ENCODE peak calls at places on chromosomes 12 and 14, in seven cellular contexts. One of them, this sample, is unnamed.

GRCh38 chr14:106372870-106373657 is 846.7 kb downstream of the TMEM121 start:
- DNase-seq in sigmoid colon: no peak
- DNase-seq in prostate gland: peak; percentile 12
- DNase-seq in HCT116: peak; percentile 7
- DNase-seq in upper lobe of left lung: peak; percentile 91
- DNase-seq in stomach: peak; percentile 73
- DNase-seq in HepG2: peak; percentile 42
- DNase-seq in this sample: no peak

GRCh38 chr12:110223777-110224378 is 57.2 kb upstream of the ATP2A2 start:
- DNase-seq in sigmoid colon: no peak
- DNase-seq in prostate gland: no peak
- DNase-seq in HCT116: no peak
- DNase-seq in upper lobe of left lung: no peak
- DNase-seq in stomach: no peak
- DNase-seq in HepG2: no peak
- DNase-seq in this sample: no peak

GRCh38 chr14:90388437-90388836 is 8.4 kb upstream of the CALM1 start:
- DNase-seq in sigmoid colon: no peak
- DNase-seq in prostate gland: no peak
- DNase-seq in HCT116: peak; percentile 38
- DNase-seq in upper lobe of left lung: no peak
- DNase-seq in stomach: peak; percentile 40
- DNase-seq in HepG2: no peak
- DNase-seq in this sample: no peak

GRCh38 chr12:95784886-95785285 is 5.7 kb downstream of the NTN4 start:
- DNase-seq in sigmoid colon: no peak
- DNase-seq in prostate gland: no peak
- DNase-seq in HCT116: no peak
- DNase-seq in upper lobe of left lung: no peak
- DNase-seq in stomach: no peak
- DNase-seq in HepG2: no peak
- DNase-seq in this sample: no peak

GRCh38 chr14:99481745-99482099 is 513 bp downstream of the CCNK start:
- DNase-seq in sigmoid colon: no peak
- DNase-seq in prostate gland: peak; percentile 19
- DNase-seq in HCT116: no peak
- DNase-seq in upper lobe of left lung: no peak
- DNase-seq in stomach: no peak
- DNase-seq in HepG2: no peak
- DNase-seq in this sample: no peak

GRCh38 chr12:53696285-53696654 is 20.4 kb upstream of the ATP5MC2 start:
- DNase-seq in sigmoid colon: no peak
- DNase-seq in prostate gland: peak; percentile 92
- DNase-seq in HCT116: peak; percentile 95
- DNase-seq in upper lobe of left lung: no peak
- DNase-seq in stomach: peak; percentile 86
- DNase-seq in HepG2: peak; percentile 82
- DNase-seq in this sample: peak; percentile 69

GRCh38 chr12:93762059-93762719 is 85.0 kb downstream of the CRADD start:
- DNase-seq in sigmoid colon: no peak
- DNase-seq in prostate gland: no peak
- DNase-seq in HCT116: no peak
- DNase-seq in upper lobe of left lung: no peak
- DNase-seq in stomach: no peak
- DNase-seq in HepG2: no peak
- DNase-seq in this sample: no peak

GRCh38 chr12:112198120-112198733 is 72.9 kb downstream of the TRAFD1 start:
- DNase-seq in sigmoid colon: no peak
- DNase-seq in prostate gland: peak; percentile 49
- DNase-seq in HCT116: peak; percentile 41
- DNase-seq in upper lobe of left lung: no peak
- DNase-seq in stomach: peak; percentile 46
- DNase-seq in HepG2: peak; percentile 64
- DNase-seq in this sample: no peak

GRCh38 chr12:14643247-14643646 is 53.2 kb downstream of the GUCY2C start:
- DNase-seq in sigmoid colon: no peak
- DNase-seq in prostate gland: no peak
- DNase-seq in HCT116: no peak
- DNase-seq in upper lobe of left lung: no peak
- DNase-seq in stomach: no peak
- DNase-seq in HepG2: no peak
- DNase-seq in this sample: no peak

GRCh38 chr12:106181416-106182114 is 42.8 kb upstream of the NUAK1 start:
- DNase-seq in sigmoid colon: no peak
- DNase-seq in prostate gland: no peak
- DNase-seq in HCT116: no peak
- DNase-seq in upper lobe of left lung: no peak
- DNase-seq in stomach: no peak
- DNase-seq in HepG2: no peak
- DNase-seq in this sample: no peak

GRCh38 chr12:74915718-74916117 is 293.9 kb downstream of the KCNC2 start:
- DNase-seq in sigmoid colon: no peak
- DNase-seq in prostate gland: no peak
- DNase-seq in HCT116: no peak
- DNase-seq in upper lobe of left lung: no peak
- DNase-seq in stomach: no peak
- DNase-seq in HepG2: no peak
- DNase-seq in this sample: no peak

GRCh38 chr12:80939231-80939950 is 1.7 kb upstream of the LIN7A start:
- DNase-seq in sigmoid colon: no peak
- DNase-seq in prostate gland: no peak
- DNase-seq in HCT116: no peak
- DNase-seq in upper lobe of left lung: no peak
- DNase-seq in stomach: no peak
- DNase-seq in HepG2: peak; percentile 21
- DNase-seq in this sample: no peak

GRCh38 chr12:58253663-58254062 is 312.3 kb downstream of the ATP23 start:
- DNase-seq in sigmoid colon: no peak
- DNase-seq in prostate gland: no peak
- DNase-seq in HCT116: no peak
- DNase-seq in upper lobe of left lung: no peak
- DNase-seq in stomach: no peak
- DNase-seq in HepG2: no peak
- DNase-seq in this sample: no peak

GRCh38 chr12:82694970-82695369 is 8.3 kb downstream of the TMTC2 start:
- DNase-seq in sigmoid colon: no peak
- DNase-seq in prostate gland: no peak
- DNase-seq in HCT116: no peak
- DNase-seq in upper lobe of left lung: no peak
- DNase-seq in stomach: no peak
- DNase-seq in HepG2: no peak
- DNase-seq in this sample: no peak

GRCh38 chr12:50117057-50117622 is 5.1 kb downstream of the COX14 start:
- DNase-seq in sigmoid colon: peak; percentile 49
- DNase-seq in prostate gland: no peak
- DNase-seq in HCT116: no peak
- DNase-seq in upper lobe of left lung: no peak
- DNase-seq in stomach: no peak
- DNase-seq in HepG2: no peak
- DNase-seq in this sample: no peak

GRCh38 chr12:29148065-29148957 is 767 bp upstream of the FAR2 start:
- DNase-seq in sigmoid colon: peak; percentile 83
- DNase-seq in prostate gland: no peak
- DNase-seq in HCT116: no peak
- DNase-seq in upper lobe of left lung: no peak
- DNase-seq in stomach: no peak
- DNase-seq in HepG2: no peak
- DNase-seq in this sample: no peak

GRCh38 chr12:129325566-129325965 is 472.3 kb downstream of the GLT1D1 start:
- DNase-seq in sigmoid colon: no peak
- DNase-seq in prostate gland: no peak
- DNase-seq in HCT116: no peak
- DNase-seq in upper lobe of left lung: no peak
- DNase-seq in stomach: no peak
- DNase-seq in HepG2: no peak
- DNase-seq in this sample: no peak

GRCh38 chr12:90152897-90153624 is 444.4 kb upstream of the ATP2B1 start:
- DNase-seq in sigmoid colon: no peak
- DNase-seq in prostate gland: no peak
- DNase-seq in HCT116: no peak
- DNase-seq in upper lobe of left lung: no peak
- DNase-seq in stomach: no peak
- DNase-seq in HepG2: no peak
- DNase-seq in this sample: no peak

GRCh38 chr14:25111061-25111601 is 61.2 kb upstream of the STXBP6 start:
- DNase-seq in sigmoid colon: no peak
- DNase-seq in prostate gland: no peak
- DNase-seq in HCT116: no peak
- DNase-seq in upper lobe of left lung: no peak
- DNase-seq in stomach: peak; percentile 49
- DNase-seq in HepG2: peak; percentile 56
- DNase-seq in this sample: no peak

GRCh38 chr14:22553445-22553844 is 35.6 kb downstream of the DAD1 start:
- DNase-seq in sigmoid colon: no peak
- DNase-seq in prostate gland: no peak
- DNase-seq in HCT116: no peak
- DNase-seq in upper lobe of left lung: no peak
- DNase-seq in stomach: no peak
- DNase-seq in HepG2: no peak
- DNase-seq in this sample: peak; percentile 15

GRCh38 chr14:34302654-34303053 is 159.4 kb downstream of the SPTSSA start:
- DNase-seq in sigmoid colon: no peak
- DNase-seq in prostate gland: peak; percentile 40
- DNase-seq in HCT116: no peak
- DNase-seq in upper lobe of left lung: peak; percentile 24
- DNase-seq in stomach: no peak
- DNase-seq in HepG2: no peak
- DNase-seq in this sample: no peak

GRCh38 chr12:89067436-89067835 is 284.9 kb downstream of the DUSP6 start:
- DNase-seq in sigmoid colon: no peak
- DNase-seq in prostate gland: no peak
- DNase-seq in HCT116: peak; percentile 15
- DNase-seq in upper lobe of left lung: no peak
- DNase-seq in stomach: no peak
- DNase-seq in HepG2: no peak
- DNase-seq in this sample: no peak

GRCh38 chr14:89237923-89238529 is 179.0 kb downstream of the FOXN3 start:
- DNase-seq in sigmoid colon: no peak
- DNase-seq in prostate gland: no peak
- DNase-seq in HCT116: no peak
- DNase-seq in upper lobe of left lung: no peak
- DNase-seq in stomach: no peak
- DNase-seq in HepG2: no peak
- DNase-seq in this sample: no peak

GRCh38 chr14:89232366-89233070 is 184.5 kb downstream of the FOXN3 start:
- DNase-seq in sigmoid colon: no peak
- DNase-seq in prostate gland: no peak
- DNase-seq in HCT116: no peak
- DNase-seq in upper lobe of left lung: no peak
- DNase-seq in stomach: no peak
- DNase-seq in HepG2: peak; percentile 89
- DNase-seq in this sample: no peak

GRCh38 chr14:89240414-89240813 is 176.6 kb downstream of the FOXN3 start:
- DNase-seq in sigmoid colon: no peak
- DNase-seq in prostate gland: no peak
- DNase-seq in HCT116: no peak
- DNase-seq in upper lobe of left lung: no peak
- DNase-seq in stomach: no peak
- DNase-seq in HepG2: no peak
- DNase-seq in this sample: no peak

GRCh38 chr14:89233184-89233583 is 183.8 kb downstream of the FOXN3 start:
- DNase-seq in sigmoid colon: no peak
- DNase-seq in prostate gland: no peak
- DNase-seq in HCT116: no peak
- DNase-seq in upper lobe of left lung: no peak
- DNase-seq in stomach: no peak
- DNase-seq in HepG2: no peak
- DNase-seq in this sample: no peak

GRCh38 chr14:89236846-89237245 is 180.2 kb downstream of the FOXN3 start:
- DNase-seq in sigmoid colon: no peak
- DNase-seq in prostate gland: no peak
- DNase-seq in HCT116: no peak
- DNase-seq in upper lobe of left lung: no peak
- DNase-seq in stomach: no peak
- DNase-seq in HepG2: no peak
- DNase-seq in this sample: no peak
- H3K36me3 ChIP-seq in sigmoid colon: no peaks in the 10 kb centered on the region
- H3K36me3 ChIP-seq in prostate gland: no peaks in the 10 kb centered on the region
- H3K36me3 ChIP-seq in HCT116: no peaks in the 10 kb centered on the region
- H3K36me3 ChIP-seq in upper lobe of left lung: no peaks in the 10 kb centered on the region
- H3K36me3 ChIP-seq in stomach: no peaks in the 10 kb centered on the region
- H3K36me3 ChIP-seq in HepG2: peaks cover 9% of the 10 kb centered on the region
- H3K36me3 ChIP-seq in this sample: no peaks in the 10 kb centered on the region

GRCh38 chr14:105196228-105196960 is 15.3 kb upstream of the NUDT14 start:
- DNase-seq in sigmoid colon: no peak
- DNase-seq in prostate gland: no peak
- DNase-seq in HCT116: no peak
- DNase-seq in upper lobe of left lung: peak; percentile 87
- DNase-seq in stomach: no peak
- DNase-seq in HepG2: peak; percentile 19
- DNase-seq in this sample: no peak
- TF ChIP-seq POLR2AphosphoS5 in sigmoid colon: no peak
- TF ChIP-seq POLR2AphosphoS5 in prostate gland: no peak
- TF ChIP-seq POLR2AphosphoS5 in HCT116: no peak
- TF ChIP-seq POLR2AphosphoS5 in upper lobe of left lung: peak; percentile 49
- TF ChIP-seq POLR2AphosphoS5 in stomach: no peak
- TF ChIP-seq POLR2AphosphoS5 in HepG2: no peak
- TF ChIP-seq POLR2AphosphoS5 in this sample: no peak

GRCh38 chr14:50335389-50335788 is 23.3 kb downstream of the DMAC2L start:
- DNase-seq in sigmoid colon: peak; percentile 86
- DNase-seq in prostate gland: peak; percentile 29
- DNase-seq in HCT116: no peak
- DNase-seq in upper lobe of left lung: no peak
- DNase-seq in stomach: no peak
- DNase-seq in HepG2: peak; percentile 13
- DNase-seq in this sample: no peak
- H3K36me3 ChIP-seq in sigmoid colon: peaks cover 5% of the 10 kb centered on the region
- H3K36me3 ChIP-seq in prostate gland: no peaks in the 10 kb centered on the region
- H3K36me3 ChIP-seq in HCT116: no peaks in the 10 kb centered on the region
- H3K36me3 ChIP-seq in upper lobe of left lung: no peaks in the 10 kb centered on the region
- H3K36me3 ChIP-seq in stomach: no peaks in the 10 kb centered on the region
- H3K36me3 ChIP-seq in HepG2: peaks cover 11% of the 10 kb centered on the region
- H3K36me3 ChIP-seq in this sample: no peaks in the 10 kb centered on the region

GRCh38 chr12:69951108-69951507 is 126.1 kb downstream of the MYRFL start:
- DNase-seq in sigmoid colon: no peak
- DNase-seq in prostate gland: no peak
- DNase-seq in HCT116: no peak
- DNase-seq in upper lobe of left lung: no peak
- DNase-seq in stomach: no peak
- DNase-seq in HepG2: no peak
- DNase-seq in this sample: no peak

GRCh38 chr12:69947123-69947522 is 122.1 kb downstream of the MYRFL start:
- DNase-seq in sigmoid colon: no peak
- DNase-seq in prostate gland: no peak
- DNase-seq in HCT116: no peak
- DNase-seq in upper lobe of left lung: no peak
- DNase-seq in stomach: no peak
- DNase-seq in HepG2: no peak
- DNase-seq in this sample: no peak

GRCh38 chr12:69948874-69949273 is 123.8 kb downstream of the MYRFL start:
- DNase-seq in sigmoid colon: no peak
- DNase-seq in prostate gland: no peak
- DNase-seq in HCT116: no peak
- DNase-seq in upper lobe of left lung: no peak
- DNase-seq in stomach: no peak
- DNase-seq in HepG2: no peak
- DNase-seq in this sample: no peak

GRCh38 chr12:69949324-69949723 is 124.3 kb downstream of the MYRFL start:
- DNase-seq in sigmoid colon: no peak
- DNase-seq in prostate gland: no peak
- DNase-seq in HCT116: no peak
- DNase-seq in upper lobe of left lung: peak; percentile 46
- DNase-seq in stomach: no peak
- DNase-seq in HepG2: no peak
- DNase-seq in this sample: no peak

GRCh38 chr12:69947922-69948321 is 122.9 kb downstream of the MYRFL start:
- DNase-seq in sigmoid colon: no peak
- DNase-seq in prostate gland: no peak
- DNase-seq in HCT116: no peak
- DNase-seq in upper lobe of left lung: no peak
- DNase-seq in stomach: no peak
- DNase-seq in HepG2: no peak
- DNase-seq in this sample: no peak
- TF ChIP-seq POLR2AphosphoS5 in sigmoid colon: no peak
- TF ChIP-seq POLR2AphosphoS5 in prostate gland: no peak
- TF ChIP-seq POLR2AphosphoS5 in HCT116: no peak
- TF ChIP-seq POLR2AphosphoS5 in upper lobe of left lung: no peak
- TF ChIP-seq POLR2AphosphoS5 in stomach: no peak
- TF ChIP-seq POLR2AphosphoS5 in HepG2: no peak
- TF ChIP-seq POLR2AphosphoS5 in this sample: no peak